ENCODE peak calls at places on chromosomes 1 and 21, in five cellular contexts. B is Right ventricle myocardium superior; C is 8988T; X is CD4-positive, alpha-beta T cell; M is T-helper 17 cell. R is an unnamed sample.

GRCh38 chr1:29563571-29563970 is 327.2 kb downstream of the PTPRU start:
- DNase-seq in C (no peak), B (no peak), X (no peak), M (no peak), R (no peak)

GRCh38 chr21:42878678-42878992 is 704 bp downstream of the WDR4 start:
- DNase-seq in C (no peak), B (no peak), M (no peak), X (no peak), R (no peak)

GRCh38 chr1:30232288-30232899 is 491.0 kb downstream of the MATN1 start:
- DNase-seq in X (no peak), B (no peak), M (no peak), C (no peak), R (peak; percentile 10)

GRCh38 chr1:3515774-3516480 is 61.5 kb downstream of the ARHGEF16 start:
- DNase-seq in X (no peak), B (no peak), C (no peak), M (no peak), R (no peak)

GRCh38 chr1:158146165-158146564 is 34.5 kb upstream of the CD1D start:
- DNase-seq in M (no peak), C (no peak), B (no peak), X (no peak), R (no peak)

GRCh38 chr1:119868176-119868575 is 28.1 kb downstream of the ADAM30 start:
- DNase-seq in C (no peak), M (no peak), B (no peak), X (no peak), R (no peak)

GRCh38 chr1:108560430-108561144 is 687 bp downstream of the EEIG2 start:
- DNase-seq in X (no peak), C (peak; percentile 55), B (peak; percentile 65), M (peak; percentile 18), R (peak; percentile 9)

GRCh38 chr1:24568475-24568874 is 12.6 kb downstream of the NCMAP start:
- DNase-seq in C (no peak), M (no peak), X (no peak), B (no peak), R (no peak)

GRCh38 chr1:16068356-16069270 is 4.8 kb downstream of the FAM131C start:
- DNase-seq in X (no peak), C (no peak), B (peak; percentile 78), M (no peak), R (no peak)

GRCh38 chr1:8911416-8912309 is 33.2 kb upstream of the ENO1 start:
- DNase-seq in B (no peak), X (no peak), M (no peak), C (no peak), R (no peak)

GRCh38 chr1:25743164-25744139 is 56.5 kb upstream of the SELENON start:
- DNase-seq in M (no peak), X (no peak), C (no peak), B (peak; percentile 96), R (no peak)

GRCh38 chr1:207781312-207781711 is 29.5 kb downstream of the CD46 start:
- DNase-seq in B (no peak), M (no peak), X (no peak), C (no peak), R (no peak)

GRCh38 chr1:216596298-216596947 is 126.8 kb downstream of the ESRRG start:
- DNase-seq in B (no peak), X (no peak), C (no peak), M (no peak), R (no peak)

GRCh38 chr1:68478662-68479061 is 18.2 kb downstream of the DEPDC1 start:
- DNase-seq in X (no peak), B (no peak), M (no peak), C (no peak), R (no peak)

GRCh38 chr1:67211589-67212563 is 45.6 kb downstream of the IL23R start:
- DNase-seq in M (no peak), X (peak; percentile 25), C (no peak), B (no peak), R (peak; percentile 13)

GRCh38 chr1:39896909-39897685 is 4.6 kb downstream of the MYCL start:
- DNase-seq in C (no peak), B (no peak), M (no peak), X (no peak), R (no peak)

GRCh38 chr1:168512864-168513595 is 30.8 kb downstream of the XCL2 start:
- DNase-seq in X (no peak), M (no peak), C (no peak), B (no peak), R (peak; percentile 21)